ENCODE peak calls at places on chromosomes 4 and X, in eight cellular contexts. K is left cardiac atrium, E is AG09309, T is ELR, X is H54, L is tibial nerve, S is mucosa of descending colon, I is NCI-H1105 treated with DMSO at 0.1 percent for 48 hours. G is an unnamed sample.

GRCh38 chr4:138202686-138203085 is 39.5 kb downstream of the SLC7A11 start:
- DNase-seq in S (no peak), K (no peak), E (no peak), L (no peak), I (no peak), X (no peak), T (no peak), G (no peak)

GRCh38 chr4:154740462-154740861 is 3.3 kb upstream of the LRAT start:
- DNase-seq in E (no peak), K (no peak), T (no peak), X (no peak), S (no peak), I (no peak), L (no peak), G (no peak)

GRCh38 chr4:65416875-65417274 is 253.4 kb downstream of the EPHA5 start:
- DNase-seq in K (peak), L (no peak), I (peak), X (peak), S (peak), E (no peak), T (no peak), G (peak)

GRCh38 chr4:41745292-41746024 is 3.1 kb downstream of the PHOX2B start:
- DNase-seq in X (no peak), S (no peak), L (no peak), E (no peak), T (no peak), K (no peak), I (no peak), G (no peak)

GRCh38 chr4:88185916-88186315 is 27.5 kb upstream of the ABCG2 start:
- DNase-seq in T (no peak), E (no peak), X (no peak), L (no peak), K (no peak), S (no peak), I (no peak), G (no peak)

GRCh38 chr4:5142726-5143125 is 91.4 kb downstream of the STK32B start:
- DNase-seq in L (peak), T (peak), S (no peak), I (no peak), K (no peak), E (no peak), X (no peak), G (no peak)

GRCh38 chr4:185909959-185910358 is 98.0 kb upstream of the SORBS2 start:
- DNase-seq in X (no peak), I (no peak), K (no peak), S (no peak), E (no peak), L (no peak), T (no peak), G (no peak)

GRCh38 chr4:165972747-165973146 is 99.7 kb downstream of the TLL1 start:
- DNase-seq in I (no peak), E (no peak), L (no peak), T (no peak), S (no peak), X (no peak), K (no peak), G (no peak)

GRCh38 chr4:95546866-95547707 is 1.7 kb downstream of the UNC5C start:
- DNase-seq in S (no peak), K (no peak), I (no peak), X (no peak), E (no peak), L (no peak), T (no peak), G (no peak)

GRCh38 chr4:1459664-1460511 is 53.6 kb upstream of the NKX1-1 start:
- DNase-seq in I (no peak), S (no peak), T (no peak), K (no peak), E (no peak), L (no peak), X (no peak), G (no peak)

GRCh38 chrX:112641449-112641848 is 38.3 kb downstream of the LHFPL1 start:
- DNase-seq in K (no peak), X (no peak), T (no peak), S (no peak), I (no peak), L (no peak), E (no peak), G (no peak)

GRCh38 chr4:138327334-138327733 is 85.2 kb upstream of the SLC7A11 start:
- DNase-seq in E (no peak), L (no peak), X (no peak), S (no peak), T (no peak), K (no peak), I (no peak), G (no peak)

GRCh38 chrX:95065151-95065550 is 1391.1 kb downstream of the FAM133A start:
- DNase-seq in S (no peak), K (no peak), E (no peak), L (no peak), X (no peak), I (no peak), T (no peak), G (no peak)

GRCh38 chr4:13524504-13525243 is 19.6 kb downstream of the NKX3-2 start:
- DNase-seq in I (no peak), K (no peak), X (no peak), L (no peak), E (no peak), T (peak), S (no peak), G (no peak)

GRCh38 chrX:47610506-47610905 is 9.2 kb downstream of the SYN1 start:
- DNase-seq in T (no peak), X (no peak), I (no peak), E (no peak), L (no peak), K (no peak), S (no peak), G (no peak)

GRCh38 chr4:2321279-2322196 is 59.6 kb upstream of the MXD4 start:
- DNase-seq in S (no peak), K (no peak), T (no peak), I (no peak), X (no peak), E (no peak), L (no peak), G (no peak)

GRCh38 chr4:168848112-168848511 is 161.9 kb downstream of the CBR4 start:
- DNase-seq in I (no peak), T (peak), K (no peak), E (no peak), L (no peak), S (no peak), X (no peak), G (no peak)

GRCh38 chr4:2837110-2837903 is 6.3 kb upstream of the ADD1 start:
- DNase-seq in T (no peak), X (no peak), K (no peak), I (no peak), S (peak), L (no peak), E (no peak), G (no peak)

GRCh38 chrX:94961730-94962129 is 1287.7 kb downstream of the FAM133A start:
- DNase-seq in S (no peak), K (no peak), L (no peak), E (no peak), I (peak), T (no peak), X (no peak), G (peak)

GRCh38 chrX:31201503-31201902 is 129.7 kb upstream of the FTHL17 start:
- DNase-seq in I (no peak), S (no peak), L (no peak), K (no peak), E (no peak), X (no peak), T (peak), G (no peak)

GRCh38 chr4:76982638-76983579 is 33.4 kb downstream of the SEPTIN11 start:
- DNase-seq in T (peak), X (no peak), E (no peak), L (no peak), K (no peak), I (no peak), S (no peak), G (no peak)

GRCh38 chr4:22553560-22553959 is 37.7 kb upstream of the ADGRA3 start:
- DNase-seq in I (no peak), E (no peak), T (no peak), K (no peak), S (no peak), L (no peak), X (no peak), G (no peak)

GRCh38 chr4:185318679-185319078 is 77.0 kb downstream of the LRP2BP start:
- DNase-seq in E (no peak), S (no peak), K (no peak), T (peak), X (no peak), I (no peak), L (no peak), G (no peak)

GRCh38 chr4:182194115-182194834 is 48.9 kb upstream of the TENM3 start:
- DNase-seq in X (no peak), L (no peak), S (no peak), I (no peak), K (no peak), E (no peak), T (no peak), G (no peak)

GRCh38 chrX:135484636-135485289 is 35.7 kb upstream of the INTS6L start:
- DNase-seq in L (peak), K (no peak), E (peak), X (peak), T (peak), I (peak), S (no peak), G (peak)